ENCODE peak calls at places on chromosomes 1 and 21, in five cellular contexts. One of them, this sample, is unnamed.

GRCh38 chr21:27429612-27430361 is 462.9 kb upstream of the ADAMTS5 start:
- DNase-seq in SK-N-SH: no peak
- DNase-seq in GM23338: no peak
- DNase-seq in right cardiac atrium: no peak
- DNase-seq in psoas muscle: no peak
- DNase-seq in this sample: no peak

GRCh38 chr1:203028067-203028783 is 1.9 kb downstream of the PPFIA4 start:
- DNase-seq in SK-N-SH: no peak
- DNase-seq in right cardiac atrium: no peak
- DNase-seq in psoas muscle: no peak
- DNase-seq in GM23338: no peak
- DNase-seq in this sample: no peak

GRCh38 chr1:21696931-21697330 is 27.8 kb upstream of the RAP1GAP start:
- DNase-seq in SK-N-SH: no peak
- DNase-seq in GM23338: no peak
- DNase-seq in right cardiac atrium: no peak
- DNase-seq in psoas muscle: no peak
- DNase-seq in this sample: no peak

GRCh38 chr1:243264718-243265117 is 8.9 kb downstream of the SDCCAG8 start:
- DNase-seq in GM23338: no peak
- DNase-seq in right cardiac atrium: no peak
- DNase-seq in SK-N-SH: peak; percentile 16
- DNase-seq in psoas muscle: no peak
- DNase-seq in this sample: no peak

GRCh38 chr1:3629561-3630160 is 4.8 kb downstream of the TPRG1L start:
- DNase-seq in psoas muscle: no peak
- DNase-seq in right cardiac atrium: peak; percentile 37
- DNase-seq in SK-N-SH: no peak
- DNase-seq in GM23338: no peak
- DNase-seq in this sample: no peak

GRCh38 chr1:6508154-6508875 is 16.8 kb upstream of the PLEKHG5 start:
- DNase-seq in SK-N-SH: peak; percentile 23
- DNase-seq in psoas muscle: peak; percentile 2
- DNase-seq in GM23338: no peak
- DNase-seq in right cardiac atrium: peak; percentile 33
- DNase-seq in this sample: no peak

GRCh38 chr1:53545663-53546408 is 86.6 kb downstream of the DMRTB1 start:
- DNase-seq in GM23338: no peak
- DNase-seq in psoas muscle: peak; percentile 46
- DNase-seq in right cardiac atrium: peak; percentile 54
- DNase-seq in SK-N-SH: peak; percentile 27
- DNase-seq in this sample: peak; percentile 95

GRCh38 chr1:70961374-70961773 is 86.2 kb downstream of the PTGER3 start:
- DNase-seq in GM23338: no peak
- DNase-seq in right cardiac atrium: no peak
- DNase-seq in SK-N-SH: peak; percentile 5
- DNase-seq in psoas muscle: no peak
- DNase-seq in this sample: no peak

GRCh38 chr21:45535341-45536081 is 6.7 kb downstream of the SLC19A1 start:
- DNase-seq in right cardiac atrium: peak; percentile 60
- DNase-seq in GM23338: no peak
- DNase-seq in psoas muscle: peak; percentile 17
- DNase-seq in SK-N-SH: no peak
- DNase-seq in this sample: peak; percentile 7

GRCh38 chr1:224203243-224204016 is 20.4 kb downstream of the DEGS1 start:
- DNase-seq in right cardiac atrium: peak; percentile 79
- DNase-seq in psoas muscle: peak; percentile 35
- DNase-seq in SK-N-SH: peak; percentile 40
- DNase-seq in GM23338: peak; percentile 77
- DNase-seq in this sample: peak; percentile 4

GRCh38 chr1:246681822-246682221 is 42.4 kb upstream of the SCCPDH start:
- DNase-seq in GM23338: no peak
- DNase-seq in psoas muscle: no peak
- DNase-seq in SK-N-SH: peak; percentile 47
- DNase-seq in right cardiac atrium: peak; percentile 89
- DNase-seq in this sample: no peak

GRCh38 chr1:150151291-150152181 is 1.8 kb downstream of the PLEKHO1 start:
- DNase-seq in right cardiac atrium: no peak
- DNase-seq in psoas muscle: peak; percentile 25
- DNase-seq in GM23338: no peak
- DNase-seq in SK-N-SH: peak; percentile 42
- DNase-seq in this sample: no peak

GRCh38 chr1:92990828-92991227 is 29.6 kb upstream of the DIPK1A start:
- DNase-seq in SK-N-SH: peak; percentile 19
- DNase-seq in right cardiac atrium: no peak
- DNase-seq in GM23338: no peak
- DNase-seq in psoas muscle: no peak
- DNase-seq in this sample: no peak

GRCh38 chr1:31765041-31765467 is 914 bp upstream of the ADGRB2 start:
- DNase-seq in GM23338: peak; percentile 69
- DNase-seq in right cardiac atrium: peak; percentile 49
- DNase-seq in psoas muscle: no peak
- DNase-seq in SK-N-SH: peak; percentile 79
- DNase-seq in this sample: no peak

GRCh38 chr21:41895643-41896493 is 16.7 kb upstream of the PRDM15 start:
- DNase-seq in SK-N-SH: no peak
- DNase-seq in right cardiac atrium: no peak
- DNase-seq in GM23338: peak; percentile 56
- DNase-seq in psoas muscle: no peak
- DNase-seq in this sample: no peak

GRCh38 chr1:159009704-159010361 is at the start of gene IFI16:
- DNase-seq in SK-N-SH: no peak
- DNase-seq in GM23338: no peak
- DNase-seq in psoas muscle: no peak
- DNase-seq in right cardiac atrium: no peak
- DNase-seq in this sample: peak; percentile 43

GRCh38 chr1:181133441-181133951 is 45.0 kb downstream of the IER5 start:
- DNase-seq in GM23338: peak; percentile 51
- DNase-seq in right cardiac atrium: no peak
- DNase-seq in psoas muscle: no peak
- DNase-seq in SK-N-SH: peak; percentile 24
- DNase-seq in this sample: peak; percentile 4
- H3K27ac ChIP-seq in GM23338: no peak overlapping the region
- H3K27ac ChIP-seq in right cardiac atrium: no peak overlapping the region
- H3K27ac ChIP-seq in psoas muscle: no peak overlapping the region
- H3K27ac ChIP-seq in SK-N-SH: no peak overlapping the region
- H3K27ac ChIP-seq in this sample: no peak overlapping the region

DNA sequence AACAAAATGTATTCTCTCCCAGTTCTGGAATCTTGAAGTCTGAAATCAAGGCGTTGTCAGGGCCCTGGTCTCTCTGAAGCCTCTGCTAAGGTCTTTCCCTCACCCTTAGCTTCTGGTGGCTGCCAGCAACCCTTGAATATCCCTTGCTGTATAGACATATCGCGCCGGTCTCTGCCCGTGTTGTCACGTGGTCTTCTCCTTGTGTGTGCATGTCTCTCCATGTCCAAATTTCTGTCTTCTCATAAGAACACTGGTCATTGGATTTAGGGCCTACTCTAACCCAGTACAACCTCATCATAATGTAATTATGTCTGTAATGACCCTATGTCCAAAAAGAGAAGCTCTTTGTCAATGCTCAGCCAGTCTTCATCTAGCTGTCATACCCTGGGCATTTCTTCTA is 85.7 kb upstream of the ETS2 start:
- DNase-seq in SK-N-SH: no peak
- DNase-seq in psoas muscle: no peak
- DNase-seq in right cardiac atrium: peak; percentile 2
- DNase-seq in GM23338: no peak
- DNase-seq in this sample: no peak
- H3K4me1 ChIP-seq in SK-N-SH: no peaks in the 10 kb centered on the region
- H3K4me1 ChIP-seq in psoas muscle: no peaks in the 10 kb centered on the region
- H3K4me1 ChIP-seq in right cardiac atrium: no peaks in the 10 kb centered on the region
- H3K4me1 ChIP-seq in GM23338: no peaks in the 10 kb centered on the region
- H3K4me1 ChIP-seq in this sample: no peaks in the 10 kb centered on the region

DNA sequence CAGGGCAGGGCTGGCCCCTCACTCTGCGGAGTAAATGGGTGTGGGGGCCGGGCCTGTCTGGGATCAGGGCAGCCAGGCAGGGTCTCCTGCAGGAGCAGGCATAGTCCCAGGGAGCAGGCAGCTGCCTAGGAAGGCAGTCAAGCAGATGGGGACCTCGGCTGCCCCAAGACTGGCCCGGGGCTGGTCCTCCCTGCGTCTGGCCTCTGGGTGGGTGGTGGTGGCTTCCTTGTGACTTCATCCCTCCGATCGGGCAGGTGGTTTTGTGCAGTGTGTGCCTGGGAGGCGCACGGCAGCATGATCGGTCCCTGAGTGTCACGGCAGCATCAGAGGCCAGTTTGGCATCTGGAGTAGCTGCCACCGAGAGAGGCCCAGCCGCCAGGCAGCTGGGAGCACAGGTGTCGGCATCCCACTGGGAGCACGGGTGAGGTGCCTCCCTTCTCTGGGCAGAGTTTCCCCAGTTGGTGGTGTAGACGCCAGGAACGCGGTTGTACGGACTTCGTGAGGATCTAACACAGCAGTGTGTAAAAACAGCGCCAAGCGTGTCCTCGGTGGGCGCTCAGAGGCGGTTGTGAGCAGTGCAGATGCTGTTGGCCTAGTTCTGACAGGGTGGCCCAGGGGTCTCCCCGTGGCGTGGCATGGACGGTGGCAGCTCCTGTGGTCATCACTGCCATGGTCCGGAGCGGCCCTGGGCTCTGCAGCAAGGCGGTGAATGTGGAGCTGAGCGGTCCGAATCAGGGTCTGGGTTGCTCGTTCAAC is 45.9 kb downstream of the PRKCZ start:
- DNase-seq in GM23338: no peak
- DNase-seq in right cardiac atrium: peak; percentile 12
- DNase-seq in SK-N-SH: no peak
- DNase-seq in psoas muscle: no peak
- DNase-seq in this sample: no peak
- H3K27ac ChIP-seq in GM23338: no peak overlapping the region
- H3K27ac ChIP-seq in right cardiac atrium: no peak overlapping the region
- H3K27ac ChIP-seq in SK-N-SH: no peak overlapping the region
- H3K27ac ChIP-seq in psoas muscle: no peak overlapping the region
- H3K27ac ChIP-seq in this sample: no peak overlapping the region

GRCh38 chr21:33080776-33081175 is 10.8 kb downstream of the OLIG1 start:
- DNase-seq in psoas muscle: no peak
- DNase-seq in GM23338: no peak
- DNase-seq in SK-N-SH: no peak
- DNase-seq in right cardiac atrium: no peak
- DNase-seq in this sample: no peak
- H3K4me1 ChIP-seq in psoas muscle: no peaks in the 10 kb centered on the region
- H3K4me1 ChIP-seq in GM23338: peaks cover 15% of the 10 kb centered on the region
- H3K4me1 ChIP-seq in SK-N-SH: no peaks in the 10 kb centered on the region
- H3K4me1 ChIP-seq in right cardiac atrium: no peaks in the 10 kb centered on the region
- H3K4me1 ChIP-seq in this sample: no peaks in the 10 kb centered on the region

DNA sequence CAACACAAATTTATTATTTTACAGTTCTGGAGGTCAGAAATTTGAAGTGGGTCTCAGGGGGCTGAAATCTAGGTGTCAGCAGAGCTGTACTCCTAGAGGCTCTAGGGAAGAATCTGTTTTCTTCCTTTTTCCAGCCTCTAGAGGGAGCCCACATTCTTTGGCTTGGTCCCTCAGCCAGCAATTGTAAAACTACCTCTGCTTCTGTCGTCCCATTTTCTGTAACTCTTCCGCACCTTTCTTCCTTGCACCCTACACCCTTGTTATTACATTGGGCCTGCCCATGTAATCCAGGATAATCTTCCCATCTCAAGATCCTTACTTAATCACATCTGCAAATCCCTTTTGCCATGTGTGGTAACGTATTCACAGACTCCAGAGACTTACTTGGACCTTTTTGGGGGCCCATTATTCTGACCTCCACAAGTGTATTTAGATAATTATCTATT is 24.8 kb upstream of the THEM4 start:
- DNase-seq in psoas muscle: no peak
- DNase-seq in right cardiac atrium: no peak
- DNase-seq in SK-N-SH: peak; percentile 52
- DNase-seq in GM23338: peak; percentile 86
- DNase-seq in this sample: no peak
- H3K27ac ChIP-seq in psoas muscle: no peak overlapping the region
- H3K27ac ChIP-seq in right cardiac atrium: no peak overlapping the region
- H3K27ac ChIP-seq in SK-N-SH: no peak overlapping the region
- H3K27ac ChIP-seq in GM23338: no peak overlapping the region
- H3K27ac ChIP-seq in this sample: no peak overlapping the region

GRCh38 chr1:33330376-33330890 is 9.5 kb upstream of the A3GALT2 start:
- DNase-seq in psoas muscle: no peak
- DNase-seq in SK-N-SH: no peak
- DNase-seq in GM23338: no peak
- DNase-seq in right cardiac atrium: no peak
- DNase-seq in this sample: no peak
- H3K4me1 ChIP-seq in psoas muscle: peaks cover 78% of the 10 kb centered on the region
- H3K4me1 ChIP-seq in SK-N-SH: peaks cover 17% of the 10 kb centered on the region
- H3K4me1 ChIP-seq in GM23338: no peaks in the 10 kb centered on the region
- H3K4me1 ChIP-seq in right cardiac atrium: peaks cover 29% of the 10 kb centered on the region
- H3K4me1 ChIP-seq in this sample: peaks cover 70% of the 10 kb centered on the region

GRCh38 chr1:51443555-51443954 is 75.5 kb downstream of the EPS15 start:
- DNase-seq in psoas muscle: no peak
- DNase-seq in right cardiac atrium: no peak
- DNase-seq in GM23338: no peak
- DNase-seq in SK-N-SH: no peak
- DNase-seq in this sample: no peak

GRCh38 chr1:51442198-51442597 is 76.9 kb downstream of the EPS15 start:
- DNase-seq in GM23338: no peak
- DNase-seq in psoas muscle: no peak
- DNase-seq in SK-N-SH: no peak
- DNase-seq in right cardiac atrium: no peak
- DNase-seq in this sample: no peak

GRCh38 chr1:51444096-51444495 is 75.0 kb downstream of the EPS15 start:
- DNase-seq in right cardiac atrium: no peak
- DNase-seq in SK-N-SH: no peak
- DNase-seq in psoas muscle: no peak
- DNase-seq in GM23338: no peak
- DNase-seq in this sample: no peak

GRCh38 chr1:51444534-51445192 is 74.4 kb downstream of the EPS15 start:
- DNase-seq in SK-N-SH: no peak
- DNase-seq in GM23338: no peak
- DNase-seq in right cardiac atrium: no peak
- DNase-seq in psoas muscle: no peak
- DNase-seq in this sample: no peak

DNA sequence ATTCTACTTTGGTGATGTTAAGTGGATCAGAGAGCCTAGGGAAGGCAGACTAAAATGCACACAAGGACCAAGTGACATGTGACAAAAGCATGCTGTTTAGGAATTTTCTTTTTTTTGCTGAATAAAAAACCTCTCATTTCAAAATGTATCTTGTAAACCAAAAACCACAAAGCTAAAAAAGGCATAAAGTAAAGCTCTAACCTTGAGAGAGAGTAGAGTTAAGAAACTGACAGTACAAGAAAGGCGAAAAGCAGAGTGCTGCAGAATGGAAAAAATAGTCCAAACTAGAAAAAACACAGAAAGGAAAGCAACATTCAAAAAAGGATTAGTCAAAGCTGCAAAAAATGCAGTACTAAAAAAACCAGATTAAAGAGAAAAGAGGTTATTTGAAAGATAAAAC is 76.5 kb downstream of the EPS15 start:
- DNase-seq in psoas muscle: no peak
- DNase-seq in SK-N-SH: no peak
- DNase-seq in right cardiac atrium: no peak
- DNase-seq in GM23338: no peak
- DNase-seq in this sample: no peak
- H3K27ac ChIP-seq in psoas muscle: no peak overlapping the region
- H3K27ac ChIP-seq in SK-N-SH: peak overlapping the region; percentile 27
- H3K27ac ChIP-seq in right cardiac atrium: no peak overlapping the region
- H3K27ac ChIP-seq in GM23338: no peak overlapping the region
- H3K27ac ChIP-seq in this sample: no peak overlapping the region

This sample was measured in gastrocnemius medialis.